ENCODE peak calls at places on chromosome X, in eight cellular contexts. One of them, this sample, is unnamed.

GRCh38 chrX:101136235-101136634 is 38.2 kb downstream of the CENPI start:
- DNase-seq in CD4-positive, alpha-beta T cell: no peak
- DNase-seq in GM23338: no peak
- DNase-seq in neuronal stem cell: no peak
- DNase-seq in H9: no peak
- DNase-seq in dorsolateral prefrontal cortex: no peak
- DNase-seq in uterus: no peak
- DNase-seq in GM23248: peak
- DNase-seq in this sample: no peak

GRCh38 chrX:136121788-136122187 is 25.5 kb upstream of the FHL1 start:
- DNase-seq in CD4-positive, alpha-beta T cell: no peak
- DNase-seq in GM23338: no peak
- DNase-seq in neuronal stem cell: no peak
- DNase-seq in H9: no peak
- DNase-seq in dorsolateral prefrontal cortex: no peak
- DNase-seq in uterus: no peak
- DNase-seq in GM23248: no peak
- DNase-seq in this sample: no peak

GRCh38 chrX:70132877-70133302 is 357 bp upstream of the IGBP1 start:
- DNase-seq in CD4-positive, alpha-beta T cell: no peak
- DNase-seq in GM23338: no peak
- DNase-seq in neuronal stem cell: no peak
- DNase-seq in H9: no peak
- DNase-seq in dorsolateral prefrontal cortex: no peak
- DNase-seq in uterus: no peak
- DNase-seq in GM23248: no peak
- DNase-seq in this sample: no peak

GRCh38 chrX:52346462-52347165 is 22.2 kb upstream of the XAGE2 start:
- DNase-seq in CD4-positive, alpha-beta T cell: no peak
- DNase-seq in GM23338: no peak
- DNase-seq in neuronal stem cell: no peak
- DNase-seq in H9: no peak
- DNase-seq in dorsolateral prefrontal cortex: no peak
- DNase-seq in uterus: no peak
- DNase-seq in GM23248: peak
- DNase-seq in this sample: no peak

GRCh38 chrX:77431227-77431626 is 16.0 kb upstream of the FGF16 start:
- DNase-seq in CD4-positive, alpha-beta T cell: no peak
- DNase-seq in GM23338: peak
- DNase-seq in neuronal stem cell: no peak
- DNase-seq in H9: no peak
- DNase-seq in dorsolateral prefrontal cortex: no peak
- DNase-seq in uterus: no peak
- DNase-seq in GM23248: peak
- DNase-seq in this sample: peak

GRCh38 chrX:5646818-5647217 is 581.8 kb downstream of the NLGN4X start:
- DNase-seq in CD4-positive, alpha-beta T cell: no peak
- DNase-seq in GM23338: no peak
- DNase-seq in neuronal stem cell: no peak
- DNase-seq in H9: no peak
- DNase-seq in dorsolateral prefrontal cortex: no peak
- DNase-seq in uterus: no peak
- DNase-seq in GM23248: no peak
- DNase-seq in this sample: no peak

GRCh38 chrX:97405031-97405685 is 521.5 kb downstream of the RPA4 start:
- DNase-seq in CD4-positive, alpha-beta T cell: no peak
- DNase-seq in GM23338: no peak
- DNase-seq in neuronal stem cell: no peak
- DNase-seq in H9: no peak
- DNase-seq in dorsolateral prefrontal cortex: no peak
- DNase-seq in uterus: no peak
- DNase-seq in GM23248: no peak
- DNase-seq in this sample: no peak

GRCh38 chrX:46165866-46166265 is 379.4 kb downstream of the ZNF674 start:
- DNase-seq in CD4-positive, alpha-beta T cell: no peak
- DNase-seq in GM23338: no peak
- DNase-seq in neuronal stem cell: no peak
- DNase-seq in H9: no peak
- DNase-seq in dorsolateral prefrontal cortex: no peak
- DNase-seq in uterus: no peak
- DNase-seq in GM23248: no peak
- DNase-seq in this sample: no peak

GRCh38 chrX:118730500-118731247 is 3.3 kb downstream of the IL13RA1 start:
- DNase-seq in CD4-positive, alpha-beta T cell: no peak
- DNase-seq in GM23338: no peak
- DNase-seq in neuronal stem cell: no peak
- DNase-seq in H9: no peak
- DNase-seq in dorsolateral prefrontal cortex: no peak
- DNase-seq in uterus: no peak
- DNase-seq in GM23248: peak
- DNase-seq in this sample: no peak

GRCh38 chrX:41275661-41276609 is 58.0 kb upstream of the DDX3X start:
- DNase-seq in CD4-positive, alpha-beta T cell: peak
- DNase-seq in GM23338: peak
- DNase-seq in neuronal stem cell: peak
- DNase-seq in H9: peak
- DNase-seq in dorsolateral prefrontal cortex: peak
- DNase-seq in uterus: peak
- DNase-seq in GM23248: peak
- DNase-seq in this sample: no peak

GRCh38 chrX:56232221-56233082 is at the start of gene KLF8:
- DNase-seq in CD4-positive, alpha-beta T cell: no peak
- DNase-seq in GM23338: peak
- DNase-seq in neuronal stem cell: no peak
- DNase-seq in H9: peak
- DNase-seq in dorsolateral prefrontal cortex: no peak
- DNase-seq in uterus: peak
- DNase-seq in GM23248: peak
- DNase-seq in this sample: no peak

GRCh38 chrX:51395807-51396728 is 63.4 kb downstream of the NUDT10 start:
- DNase-seq in CD4-positive, alpha-beta T cell: peak
- DNase-seq in GM23338: peak
- DNase-seq in neuronal stem cell: peak
- DNase-seq in H9: peak
- DNase-seq in dorsolateral prefrontal cortex: no peak
- DNase-seq in uterus: peak
- DNase-seq in GM23248: peak
- DNase-seq in this sample: no peak

GRCh38 chrX:57453901-57454300 is 137.9 kb upstream of the ZXDB start:
- DNase-seq in CD4-positive, alpha-beta T cell: no peak
- DNase-seq in GM23338: peak
- DNase-seq in neuronal stem cell: no peak
- DNase-seq in H9: peak
- DNase-seq in dorsolateral prefrontal cortex: no peak
- DNase-seq in uterus: no peak
- DNase-seq in GM23248: peak
- DNase-seq in this sample: no peak

GRCh38 chrX:20445109-20445508 is 178.4 kb upstream of the RPS6KA3 start:
- DNase-seq in CD4-positive, alpha-beta T cell: no peak
- DNase-seq in GM23338: no peak
- DNase-seq in neuronal stem cell: no peak
- DNase-seq in H9: no peak
- DNase-seq in dorsolateral prefrontal cortex: no peak
- DNase-seq in uterus: no peak
- DNase-seq in GM23248: no peak
- DNase-seq in this sample: no peak
- H3K27ac ChIP-seq in CD4-positive, alpha-beta T cell: no peak
- H3K27ac ChIP-seq in GM23338: no peak
- H3K27ac ChIP-seq in neuronal stem cell: no peak
- H3K27ac ChIP-seq in H9: no peak
- H3K27ac ChIP-seq in dorsolateral prefrontal cortex: no peak
- H3K27ac ChIP-seq in uterus: no peak
- H3K27ac ChIP-seq in GM23248: no peak
- H3K27ac ChIP-seq in this sample: no peak

GRCh38 chrX:131633285-131633917 is 89.5 kb downstream of the OR13H1 start:
- DNase-seq in CD4-positive, alpha-beta T cell: peak
- DNase-seq in GM23338: peak
- DNase-seq in neuronal stem cell: peak
- DNase-seq in H9: peak
- DNase-seq in dorsolateral prefrontal cortex: peak
- DNase-seq in uterus: peak
- DNase-seq in GM23248: peak
- DNase-seq in this sample: peak
- H3K27ac ChIP-seq in CD4-positive, alpha-beta T cell: no peak
- H3K27ac ChIP-seq in GM23338: no peak
- H3K27ac ChIP-seq in neuronal stem cell: no peak
- H3K27ac ChIP-seq in H9: no peak
- H3K27ac ChIP-seq in dorsolateral prefrontal cortex: no peak
- H3K27ac ChIP-seq in uterus: no peak
- H3K27ac ChIP-seq in GM23248: no peak
- H3K27ac ChIP-seq in this sample: no peak

GRCh38 chrX:72569786-72570185 is 2.9 kb downstream of the HDAC8 start:
- DNase-seq in CD4-positive, alpha-beta T cell: no peak
- DNase-seq in GM23338: no peak
- DNase-seq in neuronal stem cell: no peak
- DNase-seq in H9: no peak
- DNase-seq in dorsolateral prefrontal cortex: no peak
- DNase-seq in uterus: no peak
- DNase-seq in GM23248: peak
- DNase-seq in this sample: no peak

GRCh38 chrX:72576161-72576896 is 3.7 kb upstream of the HDAC8 start:
- DNase-seq in CD4-positive, alpha-beta T cell: no peak
- DNase-seq in GM23338: no peak
- DNase-seq in neuronal stem cell: no peak
- DNase-seq in H9: no peak
- DNase-seq in dorsolateral prefrontal cortex: no peak
- DNase-seq in uterus: no peak
- DNase-seq in GM23248: peak
- DNase-seq in this sample: no peak

GRCh38 chrX:72572248-72573157 is at the start of gene HDAC8:
- DNase-seq in CD4-positive, alpha-beta T cell: peak
- DNase-seq in GM23338: peak
- DNase-seq in neuronal stem cell: peak
- DNase-seq in H9: peak
- DNase-seq in dorsolateral prefrontal cortex: peak
- DNase-seq in uterus: peak
- DNase-seq in GM23248: peak
- DNase-seq in this sample: no peak

GRCh38 chrX:72568406-72569092 is 4.1 kb downstream of the HDAC8 start:
- DNase-seq in CD4-positive, alpha-beta T cell: no peak
- DNase-seq in GM23338: no peak
- DNase-seq in neuronal stem cell: no peak
- DNase-seq in H9: no peak
- DNase-seq in dorsolateral prefrontal cortex: no peak
- DNase-seq in uterus: no peak
- DNase-seq in GM23248: peak
- DNase-seq in this sample: no peak

GRCh38 chrX:72573158-72573511 is 492 bp upstream of the HDAC8 start:
- DNase-seq in CD4-positive, alpha-beta T cell: no peak
- DNase-seq in GM23338: no peak
- DNase-seq in neuronal stem cell: no peak
- DNase-seq in H9: no peak
- DNase-seq in dorsolateral prefrontal cortex: no peak
- DNase-seq in uterus: no peak
- DNase-seq in GM23248: peak
- DNase-seq in this sample: no peak
- H3K27ac ChIP-seq in CD4-positive, alpha-beta T cell: no peak
- H3K27ac ChIP-seq in GM23338: no peak
- H3K27ac ChIP-seq in neuronal stem cell: no peak
- H3K27ac ChIP-seq in H9: no peak
- H3K27ac ChIP-seq in dorsolateral prefrontal cortex: peak
- H3K27ac ChIP-seq in uterus: no peak
- H3K27ac ChIP-seq in GM23248: peak
- H3K27ac ChIP-seq in this sample: no peak

GRCh38 chrX:11351375-11352295 is 58.4 kb downstream of the AMELX start:
- DNase-seq in CD4-positive, alpha-beta T cell: no peak
- DNase-seq in GM23338: no peak
- DNase-seq in neuronal stem cell: no peak
- DNase-seq in H9: no peak
- DNase-seq in dorsolateral prefrontal cortex: no peak
- DNase-seq in uterus: peak
- DNase-seq in GM23248: peak
- DNase-seq in this sample: no peak
- H3K27ac ChIP-seq in CD4-positive, alpha-beta T cell: no peak
- H3K27ac ChIP-seq in GM23338: no peak
- H3K27ac ChIP-seq in neuronal stem cell: no peak
- H3K27ac ChIP-seq in H9: no peak
- H3K27ac ChIP-seq in dorsolateral prefrontal cortex: no peak
- H3K27ac ChIP-seq in uterus: peak
- H3K27ac ChIP-seq in GM23248: no peak
- H3K27ac ChIP-seq in this sample: no peak

DNA sequence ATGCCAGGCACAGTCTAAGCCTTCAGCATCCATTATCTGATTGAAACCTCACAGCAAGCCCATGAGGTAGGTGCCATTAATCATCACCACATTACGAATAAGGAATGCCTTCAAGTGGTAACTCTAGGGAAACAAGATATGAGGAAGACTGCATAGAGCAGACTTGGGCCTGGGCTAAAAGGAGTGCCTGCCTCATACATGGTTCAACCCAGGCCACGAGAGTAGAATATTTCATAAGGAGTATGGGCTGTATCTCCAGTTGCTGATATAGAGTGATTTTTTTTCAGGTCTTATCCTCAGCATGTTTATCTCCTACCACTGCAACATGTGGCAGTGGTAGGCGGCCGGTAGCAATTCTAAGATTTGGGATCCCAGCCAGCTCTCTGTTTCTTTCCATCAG is 51.7 kb downstream of the ATP11C start:
- DNase-seq in CD4-positive, alpha-beta T cell: no peak
- DNase-seq in GM23338: no peak
- DNase-seq in neuronal stem cell: no peak
- DNase-seq in H9: no peak
- DNase-seq in dorsolateral prefrontal cortex: no peak
- DNase-seq in uterus: no peak
- DNase-seq in GM23248: peak
- DNase-seq in this sample: no peak
- H3K27ac ChIP-seq in CD4-positive, alpha-beta T cell: no peak
- H3K27ac ChIP-seq in GM23338: no peak
- H3K27ac ChIP-seq in neuronal stem cell: no peak
- H3K27ac ChIP-seq in H9: no peak
- H3K27ac ChIP-seq in dorsolateral prefrontal cortex: no peak
- H3K27ac ChIP-seq in uterus: peak
- H3K27ac ChIP-seq in GM23248: peak
- H3K27ac ChIP-seq in this sample: peak